ENCODE peak calls at places on chromosomes 4 and X, in five cellular contexts. One of them, this sample, is unnamed.

GRCh38 chr4:188107931-188108843 is 1.2 kb downstream of the TRIML2 start:
- DNase-seq in neural crest cell: no peak
- DNase-seq in kidney epithelial cell: no peak
- DNase-seq in pancreas: no peak
- DNase-seq in frontal cortex: no peak
- DNase-seq in this sample: no peak

GRCh38 chrX:16785247-16786138 is 773 bp upstream of the TXLNG start:
- DNase-seq in neural crest cell: no peak
- DNase-seq in kidney epithelial cell: no peak
- DNase-seq in pancreas: no peak
- DNase-seq in frontal cortex: no peak
- DNase-seq in this sample: no peak

GRCh38 chr4:142354794-142355416 is 491.2 kb downstream of the INPP4B start:
- DNase-seq in neural crest cell: no peak
- DNase-seq in kidney epithelial cell: no peak
- DNase-seq in pancreas: no peak
- DNase-seq in frontal cortex: no peak
- DNase-seq in this sample: no peak

GRCh38 chr4:154506253-154506652 is 14.7 kb upstream of the DCHS2 start:
- DNase-seq in neural crest cell: no peak
- DNase-seq in kidney epithelial cell: no peak
- DNase-seq in pancreas: no peak
- DNase-seq in frontal cortex: no peak
- DNase-seq in this sample: no peak

GRCh38 chrX:41600266-41600665 is 88.5 kb upstream of the GPR34 start:
- DNase-seq in neural crest cell: no peak
- DNase-seq in kidney epithelial cell: peak; percentile 31
- DNase-seq in pancreas: no peak
- DNase-seq in frontal cortex: no peak
- DNase-seq in this sample: no peak

GRCh38 chr4:100469555-100469954 is 48.3 kb downstream of the EMCN start:
- DNase-seq in neural crest cell: no peak
- DNase-seq in kidney epithelial cell: no peak
- DNase-seq in pancreas: no peak
- DNase-seq in frontal cortex: no peak
- DNase-seq in this sample: no peak

GRCh38 chr4:148315049-148315448 is 127.2 kb downstream of the NR3C2 start:
- DNase-seq in neural crest cell: no peak
- DNase-seq in kidney epithelial cell: peak; percentile 63
- DNase-seq in pancreas: no peak
- DNase-seq in frontal cortex: no peak
- DNase-seq in this sample: no peak

GRCh38 chrX:107763647-107764046 is 11.9 kb downstream of the TSC22D3 start:
- DNase-seq in neural crest cell: no peak
- DNase-seq in kidney epithelial cell: no peak
- DNase-seq in pancreas: no peak
- DNase-seq in frontal cortex: no peak
- DNase-seq in this sample: no peak

GRCh38 chrX:9847071-9847470 is 60.8 kb downstream of the SHROOM2 start:
- DNase-seq in neural crest cell: no peak
- DNase-seq in kidney epithelial cell: peak; percentile 74
- DNase-seq in pancreas: peak; percentile 35
- DNase-seq in frontal cortex: no peak
- DNase-seq in this sample: no peak

GRCh38 chr4:2671267-2671895 is 84.8 kb downstream of the TNIP2 start:
- DNase-seq in neural crest cell: peak; percentile 37
- DNase-seq in kidney epithelial cell: peak; percentile 53
- DNase-seq in pancreas: no peak
- DNase-seq in frontal cortex: no peak
- DNase-seq in this sample: no peak

GRCh38 chrX:21943460-21944135 is 3.1 kb downstream of the SMS start:
- DNase-seq in neural crest cell: no peak
- DNase-seq in kidney epithelial cell: peak; percentile 68
- DNase-seq in pancreas: no peak
- DNase-seq in frontal cortex: no peak
- DNase-seq in this sample: no peak

This sample was measured in RWPE2.